ENCODE peak calls at places on chromosomes 13 and 19, in six cellular contexts. R, C, N, T, Q and I are unnamed samples.

GRCh38 chr13:40024962-40025714 is 369.7 kb downstream of the COG6 start:
- DNase-seq in R (no peak), N (no peak), T (no peak), Q (no peak), C (no peak), I (no peak)

GRCh38 chr13:109447667-109448066 is 338.7 kb downstream of the IRS2 start:
- DNase-seq in C (no peak), N (no peak), T (no peak), Q (no peak), R (no peak), I (no peak)

GRCh38 chr19:44164327-44164672 is 600 bp upstream of the ZNF226 start:
- DNase-seq in R (no peak), N (no peak), T (no peak), Q (no peak), C (no peak), I (no peak)

GRCh38 chr19:33712268-33712667 is 84.4 kb upstream of the KCTD15 start:
- DNase-seq in T (no peak), R (no peak), N (no peak), Q (no peak), C (no peak), I (no peak)

GRCh38 chr13:111873676-111874178 is 193.2 kb upstream of the SOX1 start:
- DNase-seq in R (no peak), Q (no peak), C (no peak), N (peak), T (no peak), I (no peak)

GRCh38 chr19:3336351-3336679 is 30.1 kb upstream of the NFIC start:
- DNase-seq in Q (no peak), N (no peak), C (no peak), T (no peak), R (no peak), I (no peak)

GRCh38 chr13:57857945-57858344 is 226.4 kb downstream of the PCDH17 start:
- DNase-seq in R (no peak), T (no peak), Q (no peak), C (no peak), N (no peak), I (no peak)

GRCh38 chr19:41753936-41754529 is 1.3 kb upstream of the CEACAM6 start:
- DNase-seq in Q (peak), C (peak), R (peak), T (peak), N (no peak), I (peak)

GRCh38 chr19:57248646-57249045 is 8.2 kb downstream of the ZNF805 start:
- DNase-seq in Q (no peak), C (no peak), T (no peak), N (no peak), R (no peak), I (no peak)

DNA sequence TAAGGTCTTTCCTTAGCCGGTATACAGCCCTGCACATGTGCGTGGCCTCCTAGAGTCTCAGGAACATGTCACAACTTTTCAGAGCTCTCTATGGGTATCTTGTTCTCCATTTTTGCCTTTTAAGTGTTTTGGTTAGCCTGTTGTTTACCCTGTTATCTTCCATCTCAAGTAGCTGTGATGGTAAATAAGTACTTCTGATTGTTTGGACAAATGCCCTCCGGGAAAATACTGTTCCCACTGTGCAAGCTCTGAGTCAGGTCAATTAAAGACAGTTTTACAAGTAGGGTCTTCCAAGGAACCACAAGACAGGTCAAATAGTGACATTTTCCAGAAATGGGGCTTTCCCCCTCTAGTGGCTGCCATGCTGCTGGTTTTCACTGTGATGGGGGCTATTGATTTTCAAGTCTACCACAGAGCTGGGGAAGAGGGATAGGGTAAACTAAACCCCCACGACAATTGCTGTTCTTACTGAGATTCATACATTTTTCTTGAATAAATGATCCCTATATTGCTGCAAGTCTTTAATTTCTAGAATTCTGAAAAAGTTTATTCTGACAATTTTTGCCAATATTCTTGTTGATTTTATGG is 109.5 kb downstream of the TM9SF2 start:
- DNase-seq in N (no peak), R (no peak), Q (no peak), C (no peak), T (no peak), I (no peak)
- TF ChIP-seq CTCF in N (peak), R (no peak), Q (peak), C (peak), T (peak), I (peak)

GRCh38 chr19:53809518-53810186 is 14.5 kb downstream of the NLRP12 start:
- DNase-seq in Q (peak), R (peak), T (no peak), N (no peak), C (no peak), I (no peak)

GRCh38 chr19:53813996-53814395 is 10.1 kb downstream of the NLRP12 start:
- DNase-seq in Q (no peak), C (no peak), T (no peak), N (no peak), R (no peak), I (peak)

GRCh38 chr19:53810187-53810546 is 13.9 kb downstream of the NLRP12 start:
- DNase-seq in Q (no peak), R (no peak), T (no peak), C (no peak), N (no peak), I (no peak)

GRCh38 chr19:53810891-53811290 is 13.2 kb downstream of the NLRP12 start:
- DNase-seq in R (no peak), N (no peak), C (no peak), Q (no peak), T (no peak), I (no peak)

DNA sequence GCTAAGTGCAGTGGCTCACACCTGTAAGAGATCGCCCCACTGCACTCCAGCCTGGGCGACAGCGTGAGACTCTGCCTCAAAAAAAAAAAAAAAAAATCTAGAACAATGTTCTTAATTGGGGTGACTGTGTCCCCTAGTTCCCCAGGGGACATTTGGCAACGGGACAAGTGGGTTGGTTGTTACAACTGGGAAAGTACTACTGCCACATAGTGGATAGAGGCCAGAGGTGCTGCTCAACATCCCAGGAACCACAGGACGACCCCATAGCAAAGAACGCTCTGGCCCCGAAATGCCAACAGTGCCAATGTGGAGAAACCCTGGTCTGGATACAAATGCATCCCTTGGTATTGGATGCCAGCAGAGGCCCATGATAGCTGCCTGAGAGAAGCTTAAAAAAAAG is 11.8 kb downstream of the NLRP12 start:
- DNase-seq in Q (no peak), T (no peak), N (no peak), R (no peak), C (no peak), I (no peak)
- TF ChIP-seq CTCF in Q (peak), T (peak), N (peak), R (no peak), C (peak), I (peak)

GRCh38 chr19:4652075-4652474 is 12.8 kb downstream of the TNFAIP8L1 start:
- DNase-seq in T (no peak), C (no peak), N (no peak), R (no peak), Q (no peak), I (no peak)

GRCh38 chr19:4645718-4646117 is 6.4 kb downstream of the TNFAIP8L1 start:
- DNase-seq in R (no peak), Q (no peak), N (no peak), T (no peak), C (no peak), I (no peak)

GRCh38 chr19:4649392-4650094 is 10.2 kb downstream of the TNFAIP8L1 start:
- DNase-seq in C (no peak), N (no peak), Q (no peak), T (no peak), R (no peak), I (no peak)

GRCh38 chr19:4650159-4650558 is 10.8 kb downstream of the TNFAIP8L1 start:
- DNase-seq in R (no peak), Q (no peak), N (no peak), T (no peak), C (no peak), I (no peak)

DNA sequence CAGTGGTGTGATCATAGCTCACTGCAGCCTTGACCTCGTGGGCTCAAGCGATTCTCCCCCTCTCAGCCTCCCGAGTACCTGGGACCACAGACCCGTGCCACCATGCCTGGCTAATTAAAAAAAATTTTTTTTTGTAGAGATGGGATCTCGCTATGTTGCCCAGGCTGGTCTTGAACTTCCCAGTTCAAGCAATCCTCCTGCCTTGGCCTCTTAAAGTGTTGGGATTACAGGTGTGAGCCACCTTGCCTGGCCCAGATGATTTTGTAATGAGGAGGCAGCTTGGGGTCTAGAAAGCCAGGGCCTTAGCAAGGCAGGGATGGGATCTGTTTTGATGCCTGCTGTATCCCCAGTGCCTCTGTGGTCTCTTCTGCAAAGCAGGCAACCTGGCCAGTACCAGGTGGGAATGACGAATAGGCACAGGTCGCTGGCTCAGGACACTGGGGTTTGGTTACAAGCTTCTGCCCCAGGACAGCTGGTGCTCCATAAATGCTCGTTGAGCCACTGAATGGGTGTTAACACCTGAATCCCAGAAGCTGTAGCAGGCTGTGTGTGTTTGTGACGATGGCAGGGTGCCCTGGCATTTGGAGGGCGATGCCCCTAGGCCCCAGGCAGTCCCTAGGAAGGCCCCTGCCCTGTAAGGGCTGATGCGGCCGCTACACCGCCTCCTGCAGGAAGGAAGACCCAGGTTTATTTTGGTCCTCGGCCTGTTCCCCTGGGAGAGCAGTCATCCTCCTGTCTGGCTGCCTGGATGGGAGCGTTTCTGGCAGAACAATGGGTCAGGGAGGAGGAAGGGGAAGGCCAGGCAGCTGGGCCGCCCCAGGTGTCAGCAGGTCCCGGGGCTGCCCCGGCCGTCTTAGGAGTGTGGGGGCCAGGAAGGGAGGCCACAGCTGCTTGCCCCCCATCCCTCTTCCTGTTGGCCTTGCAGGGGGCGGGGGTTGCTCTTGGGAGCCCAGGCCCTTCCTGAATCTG is 8.6 kb downstream of the TNFAIP8L1 start:
- DNase-seq in T (peak), C (no peak), R (peak), N (no peak), Q (peak), I (no peak)
- TF ChIP-seq CTCF in T (peak), C (no peak), R (no peak), N (no peak), Q (peak), I (peak)

DNA sequence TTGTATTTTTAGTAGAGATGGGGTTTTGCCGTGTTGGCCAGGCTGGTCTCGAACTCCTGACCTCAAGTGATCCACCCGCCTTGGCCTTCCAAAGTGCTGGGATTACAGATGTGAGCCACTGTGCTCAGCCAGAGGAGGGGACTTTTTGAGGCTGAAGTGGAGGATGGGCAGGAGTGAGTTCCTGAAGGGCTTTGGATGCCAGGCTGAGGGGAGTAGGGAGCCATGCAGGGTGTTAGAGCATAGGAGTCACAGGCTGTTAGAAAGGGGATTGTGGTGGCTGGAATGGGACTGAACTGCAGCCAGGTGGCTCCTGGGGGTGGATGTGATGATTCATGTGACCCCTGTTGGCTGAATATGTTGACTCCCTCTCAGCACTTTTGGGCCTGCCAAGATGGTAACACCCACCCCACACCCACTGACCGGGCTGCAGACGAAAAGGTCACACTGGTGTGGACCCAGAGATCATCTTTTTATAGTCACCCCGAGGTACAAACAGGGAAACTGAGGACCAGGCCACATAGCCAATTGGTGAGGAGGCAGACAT is 11.2 kb downstream of the CYP4F22 start:
- DNase-seq in Q (no peak), N (no peak), C (no peak), T (no peak), R (no peak), I (no peak)
- TF ChIP-seq CTCF in Q (no peak), N (no peak), C (no peak), T (no peak), R (no peak), I (no peak)